ENCODE peak calls at places on chromosomes 7 and 10, in five cellular contexts. One of them, this sample, is unnamed.
A peak's percentile ranks its signal among the peaks of the same experiment; 100 is the strongest.

GRCh38 chr10:79386637-79387465 is 39.6 kb downstream of the PPIF start:
- DNase-seq in left lung: peak; percentile 74
- DNase-seq in cardiac muscle cell: no peak
- DNase-seq in kidney: peak; percentile 61
- DNase-seq in colonic mucosa: peak; percentile 16
- DNase-seq in this sample: peak; percentile 7

GRCh38 chr7:46454796-46455195 is 533.7 kb upstream of the IGFBP3 start:
- DNase-seq in left lung: no peak
- DNase-seq in cardiac muscle cell: no peak
- DNase-seq in kidney: no peak
- DNase-seq in colonic mucosa: no peak
- DNase-seq in this sample: no peak

GRCh38 chr10:102859911-102860310 is 5.9 kb downstream of the BORCS7 start:
- DNase-seq in left lung: no peak
- DNase-seq in cardiac muscle cell: no peak
- DNase-seq in kidney: no peak
- DNase-seq in colonic mucosa: no peak
- DNase-seq in this sample: no peak

GRCh38 chr7:727104-727805 is at the start of gene PRKAR1B:
- DNase-seq in left lung: no peak
- DNase-seq in cardiac muscle cell: no peak
- DNase-seq in kidney: no peak
- DNase-seq in colonic mucosa: peak; percentile 72
- DNase-seq in this sample: peak; percentile 41

GRCh38 chr10:125000366-125001312 is 58.7 kb downstream of the ZRANB1 start:
- DNase-seq in left lung: peak; percentile 50
- DNase-seq in cardiac muscle cell: no peak
- DNase-seq in kidney: peak; percentile 59
- DNase-seq in colonic mucosa: no peak
- DNase-seq in this sample: no peak

GRCh38 chr7:66247387-66248078 is 42.4 kb downstream of the TPST1 start:
- DNase-seq in left lung: no peak
- DNase-seq in cardiac muscle cell: no peak
- DNase-seq in kidney: no peak
- DNase-seq in colonic mucosa: no peak
- DNase-seq in this sample: no peak

GRCh38 chr7:3922175-3922635 is 621.2 kb downstream of the SDK1 start:
- DNase-seq in left lung: no peak
- DNase-seq in cardiac muscle cell: peak; percentile 37
- DNase-seq in kidney: no peak
- DNase-seq in colonic mucosa: peak; percentile 27
- DNase-seq in this sample: no peak

GRCh38 chr10:6211341-6212265 is 8.9 kb downstream of the PFKFB3 start:
- DNase-seq in left lung: no peak
- DNase-seq in cardiac muscle cell: peak; percentile 54
- DNase-seq in kidney: peak; percentile 80
- DNase-seq in colonic mucosa: no peak
- DNase-seq in this sample: no peak

GRCh38 chr10:124458874-124459273 is 2.7 kb upstream of the LHPP start:
- DNase-seq in left lung: no peak
- DNase-seq in cardiac muscle cell: no peak
- DNase-seq in kidney: no peak
- DNase-seq in colonic mucosa: no peak
- DNase-seq in this sample: no peak

GRCh38 chr7:108456845-108457540 is 757 bp upstream of the NRCAM start:
- DNase-seq in left lung: no peak
- DNase-seq in cardiac muscle cell: no peak
- DNase-seq in kidney: no peak
- DNase-seq in colonic mucosa: no peak
- DNase-seq in this sample: no peak

GRCh38 chr7:101363734-101364374 is 1.2 kb downstream of the COL26A1 start:
- DNase-seq in left lung: peak; percentile 88
- DNase-seq in cardiac muscle cell: peak; percentile 86
- DNase-seq in kidney: peak; percentile 82
- DNase-seq in colonic mucosa: peak; percentile 48
- DNase-seq in this sample: peak; percentile 26

GRCh38 chr7:2431260-2431867 is 28.0 kb downstream of the CHST12 start:
- DNase-seq in left lung: no peak
- DNase-seq in cardiac muscle cell: no peak
- DNase-seq in kidney: no peak
- DNase-seq in colonic mucosa: no peak
- DNase-seq in this sample: no peak

GRCh38 chr10:14547826-14548225 is 217.1 kb upstream of the FRMD4A start:
- DNase-seq in left lung: no peak
- DNase-seq in cardiac muscle cell: peak; percentile 29
- DNase-seq in kidney: no peak
- DNase-seq in colonic mucosa: no peak
- DNase-seq in this sample: no peak

GRCh38 chr10:102413053-102413705 is 5.4 kb downstream of the PSD start:
- DNase-seq in left lung: no peak
- DNase-seq in cardiac muscle cell: no peak
- DNase-seq in kidney: no peak
- DNase-seq in colonic mucosa: no peak
- DNase-seq in this sample: no peak

GRCh38 chr7:43569424-43569823 is 13.5 kb upstream of the STK17A start:
- DNase-seq in left lung: no peak
- DNase-seq in cardiac muscle cell: no peak
- DNase-seq in kidney: no peak
- DNase-seq in colonic mucosa: no peak
- DNase-seq in this sample: no peak

GRCh38 chr7:24851791-24852190 is 94.5 kb upstream of the GSDME start:
- DNase-seq in left lung: no peak
- DNase-seq in cardiac muscle cell: no peak
- DNase-seq in kidney: no peak
- DNase-seq in colonic mucosa: no peak
- DNase-seq in this sample: no peak

GRCh38 chr7:16708980-16709379 is 44.6 kb upstream of the TSPAN13 start:
- DNase-seq in left lung: no peak
- DNase-seq in cardiac muscle cell: no peak
- DNase-seq in kidney: no peak
- DNase-seq in colonic mucosa: no peak
- DNase-seq in this sample: no peak

GRCh38 chr7:11221931-11222330 is 248.3 kb downstream of the PHF14 start:
- DNase-seq in left lung: no peak
- DNase-seq in cardiac muscle cell: no peak
- DNase-seq in kidney: no peak
- DNase-seq in colonic mucosa: no peak
- DNase-seq in this sample: no peak

GRCh38 chr10:12724782-12725579 is 276.5 kb downstream of the CCDC3 start:
- DNase-seq in left lung: no peak
- DNase-seq in cardiac muscle cell: no peak
- DNase-seq in kidney: no peak
- DNase-seq in colonic mucosa: no peak
- DNase-seq in this sample: no peak

GRCh38 chr7:14850039-14850438 is 52.5 kb downstream of the DGKB start:
- DNase-seq in left lung: no peak
- DNase-seq in cardiac muscle cell: no peak
- DNase-seq in kidney: no peak
- DNase-seq in colonic mucosa: no peak
- DNase-seq in this sample: no peak

GRCh38 chr10:32958085-32958991 is at the start of gene ITGB1:
- DNase-seq in left lung: peak; percentile 99
- DNase-seq in cardiac muscle cell: peak; percentile 99
- DNase-seq in kidney: peak; percentile 99
- DNase-seq in colonic mucosa: peak; percentile 97
- DNase-seq in this sample: peak; percentile 97

GRCh38 chr10:93995598-93996271 is 2.0 kb downstream of the PLCE1 start:
- DNase-seq in left lung: no peak
- DNase-seq in cardiac muscle cell: no peak
- DNase-seq in kidney: no peak
- DNase-seq in colonic mucosa: peak; percentile 51
- DNase-seq in this sample: no peak

GRCh38 chr10:12720217-12720981 is 281.1 kb downstream of the CCDC3 start:
- DNase-seq in left lung: no peak
- DNase-seq in cardiac muscle cell: no peak
- DNase-seq in kidney: peak; percentile 94
- DNase-seq in colonic mucosa: peak; percentile 94
- DNase-seq in this sample: peak; percentile 56

GRCh38 chr10:24900888-24901685 is 51.3 kb downstream of the PRTFDC1 start:
- DNase-seq in left lung: no peak
- DNase-seq in cardiac muscle cell: no peak
- DNase-seq in kidney: no peak
- DNase-seq in colonic mucosa: no peak
- DNase-seq in this sample: no peak

GRCh38 chr10:24897326-24897926 is 55.0 kb downstream of the PRTFDC1 start:
- DNase-seq in left lung: no peak
- DNase-seq in cardiac muscle cell: no peak
- DNase-seq in kidney: no peak
- DNase-seq in colonic mucosa: no peak
- DNase-seq in this sample: no peak

GRCh38 chr10:24899571-24899970 is 52.8 kb downstream of the PRTFDC1 start:
- DNase-seq in left lung: no peak
- DNase-seq in cardiac muscle cell: no peak
- DNase-seq in kidney: no peak
- DNase-seq in colonic mucosa: no peak
- DNase-seq in this sample: no peak

GRCh38 chr10:24901686-24902399 is 50.6 kb downstream of the PRTFDC1 start:
- DNase-seq in left lung: no peak
- DNase-seq in cardiac muscle cell: no peak
- DNase-seq in kidney: no peak
- DNase-seq in colonic mucosa: peak; percentile 79
- DNase-seq in this sample: no peak

DNA sequence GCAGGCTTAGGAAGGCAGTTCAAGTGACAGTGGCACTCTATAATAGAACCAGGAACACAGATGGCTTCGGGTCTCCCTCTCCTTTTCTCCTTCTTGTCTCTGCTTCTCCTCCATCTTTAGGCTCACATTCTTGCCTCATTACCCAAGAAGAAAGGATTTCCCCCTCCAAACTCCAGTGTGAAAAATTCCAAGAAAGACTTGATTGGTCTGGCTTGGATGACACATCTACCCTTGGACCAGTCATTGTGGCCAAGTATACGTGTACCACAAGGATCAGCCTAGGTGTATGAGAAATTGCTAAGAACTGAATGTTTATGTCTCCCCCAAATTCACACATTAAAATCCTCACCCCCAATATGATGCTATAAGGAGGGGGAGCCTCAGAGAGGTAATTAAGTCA is 53.9 kb downstream of the PRTFDC1 start:
- DNase-seq in left lung: no peak
- DNase-seq in cardiac muscle cell: no peak
- DNase-seq in kidney: no peak
- DNase-seq in colonic mucosa: no peak
- DNase-seq in this sample: no peak
- H3K4me1 ChIP-seq in left lung: peaks cover 11% of the 10 kb centered on the region
- H3K4me1 ChIP-seq in cardiac muscle cell: peaks cover 2% of the 10 kb centered on the region
- H3K4me1 ChIP-seq in kidney: peaks cover 9% of the 10 kb centered on the region
- H3K4me1 ChIP-seq in colonic mucosa: no peaks in the 10 kb centered on the region
- H3K4me1 ChIP-seq in this sample: no peaks in the 10 kb centered on the region

DNA sequence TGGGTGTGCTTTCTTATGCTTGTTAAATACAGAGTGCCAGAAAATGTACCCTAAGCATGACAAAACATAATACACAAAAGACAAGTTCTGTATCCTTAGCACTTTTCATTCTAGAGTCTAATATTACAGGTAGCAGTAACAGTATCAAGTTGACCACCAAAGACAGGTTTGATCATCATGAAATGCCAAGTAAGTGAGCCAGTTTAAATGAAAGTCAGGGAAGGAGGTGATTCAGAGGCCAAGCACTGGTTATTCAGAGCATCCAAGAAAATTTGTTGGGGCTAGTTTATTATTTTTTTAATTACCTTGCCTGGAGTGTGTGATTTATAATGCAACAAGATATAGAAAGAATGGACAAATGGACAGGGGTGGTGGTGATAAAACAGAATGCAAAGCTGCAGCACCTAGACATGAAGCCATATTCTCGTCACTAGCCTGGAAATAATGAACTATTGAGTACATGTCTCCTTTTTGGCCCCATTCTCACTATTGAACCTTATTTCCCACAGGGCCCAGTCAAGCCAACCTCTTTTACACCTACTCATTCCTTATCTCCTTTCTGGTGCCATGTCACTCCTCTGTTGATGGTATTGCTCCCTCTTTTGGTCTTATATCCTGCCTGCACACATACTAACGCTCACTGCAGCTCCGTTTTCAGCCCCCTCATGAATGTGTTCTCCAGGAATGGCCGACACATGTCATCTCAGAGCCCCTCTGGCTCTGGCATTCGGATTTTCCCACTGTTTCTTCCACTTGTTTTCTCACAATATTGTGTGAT is 78.6 kb upstream of the GLCCI1 start:
- DNase-seq in left lung: no peak
- DNase-seq in cardiac muscle cell: no peak
- DNase-seq in kidney: no peak
- DNase-seq in colonic mucosa: no peak
- DNase-seq in this sample: no peak
- TF ChIP-seq CTCF in left lung: no peak
- TF ChIP-seq CTCF in cardiac muscle cell: no peak
- TF ChIP-seq CTCF in kidney: no peak
- TF ChIP-seq CTCF in colonic mucosa: no peak
- TF ChIP-seq CTCF in this sample: no peak

GRCh38 chr10:71974489-71975011 is 10.4 kb downstream of the CHST3 start:
- DNase-seq in left lung: no peak
- DNase-seq in cardiac muscle cell: no peak
- DNase-seq in kidney: no peak
- DNase-seq in colonic mucosa: no peak
- DNase-seq in this sample: no peak
- H3K4me1 ChIP-seq in left lung: peaks cover 42% of the 10 kb centered on the region
- H3K4me1 ChIP-seq in cardiac muscle cell: peaks cover 21% of the 10 kb centered on the region
- H3K4me1 ChIP-seq in kidney: peaks cover 63% of the 10 kb centered on the region
- H3K4me1 ChIP-seq in colonic mucosa: peaks cover 9% of the 10 kb centered on the region
- H3K4me1 ChIP-seq in this sample: peaks cover 15% of the 10 kb centered on the region

GRCh38 chr7:73647725-73648592 is 19.7 kb upstream of the VPS37D start:
- DNase-seq in left lung: no peak
- DNase-seq in cardiac muscle cell: peak; percentile 43
- DNase-seq in kidney: peak; percentile 73
- DNase-seq in colonic mucosa: peak; percentile 83
- DNase-seq in this sample: no peak
- TF ChIP-seq CTCF in left lung: no peak
- TF ChIP-seq CTCF in cardiac muscle cell: no peak
- TF ChIP-seq CTCF in kidney: no peak
- TF ChIP-seq CTCF in colonic mucosa: no peak
- TF ChIP-seq CTCF in this sample: no peak